ENCODE peak calls at places on chromosomes 2 and 18, in ten cellular contexts. B is iPS-NIHi11, G is KG1, F is NCI-H2081, V is fibroblast of mammary gland, P is T-helper 1 cell, S is adrenal gland, O is hepatic stellate cell, A is RCC 7860, K is progenitor cell of endocrine pancreas. W is an unnamed sample.

GRCh38 chr2:88753833-88754584 is 62.5 kb downstream of the RPIA start:
- DNase-seq in F (no peak), V (no peak), B (no peak), A (no peak), O (no peak), S (no peak), P (no peak), G (no peak), K (no peak), W (no peak)

GRCh38 chr2:238929242-238930081 is 81.6 kb downstream of the TWIST2 start:
- DNase-seq in O (peak), G (no peak), B (no peak), P (no peak), V (peak), F (no peak), S (peak), A (no peak), K (no peak), W (peak)

GRCh38 chr2:126895336-126895735 is 3.4 kb upstream of the TEX51 start:
- DNase-seq in F (no peak), S (no peak), G (no peak), B (no peak), P (no peak), O (no peak), A (no peak), K (no peak), V (no peak), W (no peak)

GRCh38 chr2:7612969-7613368 is 695.8 kb downstream of the RNF144A start:
- DNase-seq in G (no peak), V (peak), S (no peak), K (no peak), P (no peak), A (no peak), F (no peak), B (no peak), O (no peak), W (no peak)

GRCh38 chr2:38742797-38743559 is 8.2 kb downstream of the SRSF7 start:
- DNase-seq in O (no peak), F (no peak), A (no peak), P (no peak), V (no peak), G (no peak), B (no peak), S (no peak), K (no peak), W (no peak)

GRCh38 chr2:64467463-64467843 is 13.5 kb downstream of the LGALSL start:
- DNase-seq in G (no peak), B (no peak), A (no peak), K (no peak), P (no peak), S (peak), V (no peak), F (no peak), O (no peak), W (no peak)

GRCh38 chr18:34431012-34431411 is 206.3 kb upstream of the NOL4 start:
- DNase-seq in O (no peak), A (no peak), S (no peak), K (no peak), B (no peak), F (no peak), G (no peak), P (no peak), V (no peak), W (no peak)

GRCh38 chr2:54321062-54321461 is 65.0 kb upstream of the TSPYL6 start:
- DNase-seq in O (no peak), F (no peak), G (no peak), S (no peak), P (no peak), V (peak), K (no peak), B (no peak), A (no peak), W (no peak)

GRCh38 chr2:56380861-56381260 is 197.1 kb downstream of the CCDC85A start:
- DNase-seq in F (no peak), B (no peak), P (no peak), S (no peak), A (no peak), O (no peak), G (no peak), K (no peak), V (no peak), W (no peak)

W was measured in AG08396.